ENCODE peak calls at places on chromosomes 13 and 19, in ten cellular contexts. One of them, this sample, is unnamed. For H3K9me2, the result is how much of the 10 kb centered on the place peaks cover.

GRCh38 chr19:31515931-31516330 is 166.7 kb upstream of the TSHZ3 start:
- DNase-seq in MM.1S: no peak
- DNase-seq in GM23248: peak
- DNase-seq in hepatocyte: no peak
- DNase-seq in PC-3: no peak
- DNase-seq in GM23338: no peak
- DNase-seq in PC-9: no peak
- DNase-seq in HCT116: no peak
- DNase-seq in OCI-LY7: no peak
- DNase-seq in SK-N-SH: no peak
- DNase-seq in this sample: no peak

GRCh38 chr19:55406869-55407624 is 541 bp downstream of the UBE2S start:
- DNase-seq in MM.1S: peak
- DNase-seq in GM23248: peak
- DNase-seq in hepatocyte: peak
- DNase-seq in PC-3: no peak
- DNase-seq in GM23338: no peak
- DNase-seq in PC-9: peak
- DNase-seq in HCT116: no peak
- DNase-seq in OCI-LY7: peak
- DNase-seq in SK-N-SH: peak
- DNase-seq in this sample: peak

GRCh38 chr13:99468971-99469545 is 32.2 kb upstream of the TM9SF2 start:
- DNase-seq in MM.1S: no peak
- DNase-seq in GM23248: peak
- DNase-seq in hepatocyte: no peak
- DNase-seq in PC-3: no peak
- DNase-seq in GM23338: peak
- DNase-seq in PC-9: no peak
- DNase-seq in HCT116: no peak
- DNase-seq in OCI-LY7: no peak
- DNase-seq in SK-N-SH: no peak
- DNase-seq in this sample: no peak

GRCh38 chr19:40274585-40275544 is 10.3 kb downstream of the AKT2 start:
- DNase-seq in MM.1S: no peak
- DNase-seq in GM23248: no peak
- DNase-seq in hepatocyte: peak
- DNase-seq in PC-3: no peak
- DNase-seq in GM23338: no peak
- DNase-seq in PC-9: no peak
- DNase-seq in HCT116: no peak
- DNase-seq in OCI-LY7: peak
- DNase-seq in SK-N-SH: no peak
- DNase-seq in this sample: peak

GRCh38 chr13:39493966-39494365 is 109.0 kb downstream of the LHFPL6 start:
- DNase-seq in MM.1S: no peak
- DNase-seq in GM23248: no peak
- DNase-seq in hepatocyte: no peak
- DNase-seq in PC-3: no peak
- DNase-seq in GM23338: peak
- DNase-seq in PC-9: no peak
- DNase-seq in HCT116: no peak
- DNase-seq in OCI-LY7: no peak
- DNase-seq in SK-N-SH: no peak
- DNase-seq in this sample: no peak

GRCh38 chr19:28396259-28396940 is 816.6 kb downstream of the UQCRFS1 start:
- DNase-seq in MM.1S: no peak
- DNase-seq in GM23248: no peak
- DNase-seq in hepatocyte: no peak
- DNase-seq in PC-3: no peak
- DNase-seq in GM23338: peak
- DNase-seq in PC-9: no peak
- DNase-seq in HCT116: no peak
- DNase-seq in OCI-LY7: no peak
- DNase-seq in SK-N-SH: no peak
- DNase-seq in this sample: no peak

GRCh38 chr13:39510296-39510695 is 92.7 kb downstream of the LHFPL6 start:
- DNase-seq in MM.1S: peak
- DNase-seq in GM23248: no peak
- DNase-seq in hepatocyte: no peak
- DNase-seq in PC-3: no peak
- DNase-seq in GM23338: no peak
- DNase-seq in PC-9: peak
- DNase-seq in HCT116: no peak
- DNase-seq in OCI-LY7: peak
- DNase-seq in SK-N-SH: no peak
- DNase-seq in this sample: no peak

GRCh38 chr13:100694722-100695644 is 20.4 kb upstream of the TMTC4 start:
- DNase-seq in MM.1S: no peak
- DNase-seq in GM23248: peak
- DNase-seq in hepatocyte: peak
- DNase-seq in PC-3: peak
- DNase-seq in GM23338: peak
- DNase-seq in PC-9: peak
- DNase-seq in HCT116: peak
- DNase-seq in OCI-LY7: no peak
- DNase-seq in SK-N-SH: peak
- DNase-seq in this sample: peak

GRCh38 chr13:51032831-51033230 is 78.2 kb downstream of the C13orf42 start:
- DNase-seq in MM.1S: no peak
- DNase-seq in GM23248: no peak
- DNase-seq in hepatocyte: no peak
- DNase-seq in PC-3: no peak
- DNase-seq in GM23338: no peak
- DNase-seq in PC-9: no peak
- DNase-seq in HCT116: no peak
- DNase-seq in OCI-LY7: no peak
- DNase-seq in SK-N-SH: no peak
- DNase-seq in this sample: no peak

GRCh38 chr13:95509521-95510315 is 42.8 kb upstream of the CLDN10 start:
- DNase-seq in MM.1S: no peak
- DNase-seq in GM23248: peak
- DNase-seq in hepatocyte: no peak
- DNase-seq in PC-3: peak
- DNase-seq in GM23338: no peak
- DNase-seq in PC-9: no peak
- DNase-seq in HCT116: no peak
- DNase-seq in OCI-LY7: no peak
- DNase-seq in SK-N-SH: no peak
- DNase-seq in this sample: no peak

GRCh38 chr13:93771782-93772181 is 545.2 kb downstream of the GPC6 start:
- DNase-seq in MM.1S: no peak
- DNase-seq in GM23248: peak
- DNase-seq in hepatocyte: no peak
- DNase-seq in PC-3: peak
- DNase-seq in GM23338: no peak
- DNase-seq in PC-9: no peak
- DNase-seq in HCT116: no peak
- DNase-seq in OCI-LY7: no peak
- DNase-seq in SK-N-SH: no peak
- DNase-seq in this sample: no peak

GRCh38 chr19:17107546-17108452 is 32.2 kb downstream of the MYO9B start:
- DNase-seq in MM.1S: no peak
- DNase-seq in GM23248: peak
- DNase-seq in hepatocyte: peak
- DNase-seq in PC-3: peak
- DNase-seq in GM23338: no peak
- DNase-seq in PC-9: peak
- DNase-seq in HCT116: peak
- DNase-seq in OCI-LY7: no peak
- DNase-seq in SK-N-SH: peak
- DNase-seq in this sample: peak

GRCh38 chr13:64453831-64454230 is 2776.3 kb downstream of the PCDH9 start:
- DNase-seq in MM.1S: no peak
- DNase-seq in GM23248: no peak
- DNase-seq in hepatocyte: no peak
- DNase-seq in PC-3: no peak
- DNase-seq in GM23338: peak
- DNase-seq in PC-9: no peak
- DNase-seq in HCT116: no peak
- DNase-seq in OCI-LY7: no peak
- DNase-seq in SK-N-SH: peak
- DNase-seq in this sample: no peak

DNA sequence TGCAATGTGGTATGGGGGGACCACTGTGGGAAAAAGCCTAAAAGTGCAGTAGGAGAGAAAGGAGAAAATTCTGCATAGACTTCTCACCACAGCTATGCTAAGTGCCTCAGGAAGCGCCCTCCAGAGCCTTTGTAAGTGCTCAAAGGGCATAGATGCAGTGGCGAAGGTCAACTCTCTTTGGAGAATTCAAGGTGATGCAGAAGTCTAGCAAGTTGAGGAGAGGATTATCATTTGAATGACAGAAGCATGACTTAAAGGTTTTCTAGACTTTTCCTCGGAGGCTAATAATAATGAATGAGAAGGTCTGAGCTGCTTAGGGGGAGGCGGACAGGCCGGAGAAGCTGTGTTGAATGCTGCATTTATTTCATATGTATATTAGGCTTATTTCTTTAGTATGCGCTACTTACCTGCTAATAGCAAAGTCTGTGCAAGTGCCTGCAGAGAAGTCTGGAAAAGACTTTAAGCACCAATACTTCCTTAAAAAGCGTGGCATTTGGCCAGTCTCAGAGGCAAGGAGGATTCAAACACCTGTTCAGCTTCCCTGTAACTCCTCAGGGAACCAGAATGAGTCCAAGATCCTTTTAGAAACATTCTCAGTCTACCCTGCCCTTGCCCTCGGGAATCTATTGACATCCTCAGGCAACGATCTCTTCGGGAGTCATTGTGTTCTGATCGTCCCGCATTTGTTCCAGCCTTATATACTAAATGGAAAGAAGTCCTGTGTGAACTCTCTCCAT is 56.2 kb downstream of the FLT1 start:
- DNase-seq in MM.1S: no peak
- DNase-seq in GM23248: no peak
- DNase-seq in hepatocyte: no peak
- DNase-seq in PC-3: no peak
- DNase-seq in GM23338: peak
- DNase-seq in PC-9: no peak
- DNase-seq in HCT116: no peak
- DNase-seq in OCI-LY7: no peak
- DNase-seq in SK-N-SH: no peak
- DNase-seq in this sample: no peak
- H3K4me2 ChIP-seq in MM.1S: no peak
- H3K4me2 ChIP-seq in GM23248: no peak
- H3K4me2 ChIP-seq in hepatocyte: no peak
- H3K4me2 ChIP-seq in PC-3: no peak
- H3K4me2 ChIP-seq in GM23338: peak
- H3K4me2 ChIP-seq in PC-9: no peak
- H3K4me2 ChIP-seq in HCT116: no peak
- H3K4me2 ChIP-seq in OCI-LY7: no peak
- H3K4me2 ChIP-seq in SK-N-SH: no peak
- H3K4me2 ChIP-seq in this sample: no peak

DNA sequence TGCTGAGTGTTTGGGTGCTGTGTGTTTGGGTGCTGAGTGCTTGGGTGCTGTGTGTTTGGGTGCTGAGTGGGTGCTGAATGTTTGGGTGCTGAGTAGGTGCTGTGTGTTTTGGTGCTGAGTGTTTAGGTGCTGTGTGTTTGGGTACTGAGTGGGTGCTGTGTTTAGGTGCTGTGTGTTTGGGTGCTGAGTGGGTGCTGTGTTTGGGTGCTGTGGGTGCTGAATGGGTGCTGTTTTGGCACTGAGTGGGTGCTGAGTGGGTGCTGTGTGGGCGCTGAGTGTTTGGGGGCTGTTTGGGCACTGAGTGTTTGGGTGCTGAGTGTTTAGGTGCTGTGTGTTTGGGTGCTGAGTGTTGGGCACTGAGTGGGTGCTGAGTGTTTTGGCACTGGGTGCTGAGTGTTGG is 48.5 kb upstream of the F7 start:
- DNase-seq in MM.1S: no peak
- DNase-seq in GM23248: no peak
- DNase-seq in hepatocyte: no peak
- DNase-seq in PC-3: no peak
- DNase-seq in GM23338: no peak
- DNase-seq in PC-9: no peak
- DNase-seq in HCT116: no peak
- DNase-seq in OCI-LY7: no peak
- DNase-seq in SK-N-SH: no peak
- DNase-seq in this sample: no peak
- H3K9me2 ChIP-seq in MM.1S: under half
- H3K9me2 ChIP-seq in GM23248: under half
- H3K9me2 ChIP-seq in hepatocyte: under half
- H3K9me2 ChIP-seq in PC-3: under half
- H3K9me2 ChIP-seq in GM23338: under half
- H3K9me2 ChIP-seq in PC-9: under half
- H3K9me2 ChIP-seq in HCT116: under half
- H3K9me2 ChIP-seq in OCI-LY7: under half
- H3K9me2 ChIP-seq in SK-N-SH: under half
- H3K9me2 ChIP-seq in this sample: under half

GRCh38 chr13:22993148-22993547 is 187.6 kb upstream of the SGCG start:
- DNase-seq in MM.1S: no peak
- DNase-seq in GM23248: no peak
- DNase-seq in hepatocyte: no peak
- DNase-seq in PC-3: no peak
- DNase-seq in GM23338: no peak
- DNase-seq in PC-9: no peak
- DNase-seq in HCT116: no peak
- DNase-seq in OCI-LY7: no peak
- DNase-seq in SK-N-SH: no peak
- DNase-seq in this sample: no peak
- H2AFZ ChIP-seq in MM.1S: no peak
- H2AFZ ChIP-seq in GM23248: no peak
- H2AFZ ChIP-seq in hepatocyte: no peak
- H2AFZ ChIP-seq in PC-3: no peak
- H2AFZ ChIP-seq in GM23338: no peak
- H2AFZ ChIP-seq in PC-9: no peak
- H2AFZ ChIP-seq in HCT116: no peak
- H2AFZ ChIP-seq in OCI-LY7: no peak
- H2AFZ ChIP-seq in SK-N-SH: peak
- H2AFZ ChIP-seq in this sample: no peak

GRCh38 chr13:20779405-20779804 is 5.6 kb upstream of the EEF1AKMT1 start:
- DNase-seq in MM.1S: no peak
- DNase-seq in GM23248: no peak
- DNase-seq in hepatocyte: no peak
- DNase-seq in PC-3: no peak
- DNase-seq in GM23338: peak
- DNase-seq in PC-9: no peak
- DNase-seq in HCT116: no peak
- DNase-seq in OCI-LY7: no peak
- DNase-seq in SK-N-SH: no peak
- DNase-seq in this sample: no peak

GRCh38 chr13:20780318-20780717 is 6.6 kb upstream of the EEF1AKMT1 start:
- DNase-seq in MM.1S: no peak
- DNase-seq in GM23248: no peak
- DNase-seq in hepatocyte: no peak
- DNase-seq in PC-3: no peak
- DNase-seq in GM23338: no peak
- DNase-seq in PC-9: no peak
- DNase-seq in HCT116: no peak
- DNase-seq in OCI-LY7: no peak
- DNase-seq in SK-N-SH: no peak
- DNase-seq in this sample: no peak

GRCh38 chr13:20776751-20777150 is 3.0 kb upstream of the EEF1AKMT1 start:
- DNase-seq in MM.1S: no peak
- DNase-seq in GM23248: no peak
- DNase-seq in hepatocyte: no peak
- DNase-seq in PC-3: no peak
- DNase-seq in GM23338: peak
- DNase-seq in PC-9: no peak
- DNase-seq in HCT116: no peak
- DNase-seq in OCI-LY7: no peak
- DNase-seq in SK-N-SH: no peak
- DNase-seq in this sample: no peak

GRCh38 chr13:20782116-20782708 is 8.5 kb upstream of the EEF1AKMT1 start:
- DNase-seq in MM.1S: peak
- DNase-seq in GM23248: no peak
- DNase-seq in hepatocyte: no peak
- DNase-seq in PC-3: no peak
- DNase-seq in GM23338: no peak
- DNase-seq in PC-9: no peak
- DNase-seq in HCT116: no peak
- DNase-seq in OCI-LY7: no peak
- DNase-seq in SK-N-SH: peak
- DNase-seq in this sample: no peak
- H3K4me2 ChIP-seq in MM.1S: peak
- H3K4me2 ChIP-seq in GM23248: no peak
- H3K4me2 ChIP-seq in hepatocyte: no peak
- H3K4me2 ChIP-seq in PC-3: no peak
- H3K4me2 ChIP-seq in GM23338: no peak
- H3K4me2 ChIP-seq in PC-9: no peak
- H3K4me2 ChIP-seq in HCT116: no peak
- H3K4me2 ChIP-seq in OCI-LY7: no peak
- H3K4me2 ChIP-seq in SK-N-SH: no peak
- H3K4me2 ChIP-seq in this sample: no peak